ENCODE peak calls at places on chromosomes 11 and 22, in seven cellular contexts. V is body of pancreas; Z is psoas muscle; H is ovary; X is CD8-positive, alpha-beta memory T cell; Y is GM12878; O is IMR-90. T is an unnamed sample. For H3K36me3, the result is how much of the 10 kb centered on the place peaks cover.

GRCh38 chr11:9046376-9046775 is 42.6 kb upstream of the NRIP3 start:
- DNase-seq in X (no peak), Y (no peak), Z (no peak), H (no peak), V (no peak), O (no peak), T (peak)

GRCh38 chr11:70544774-70545625 is 146.7 kb downstream of the CTTN start:
- DNase-seq in O (peak), Y (no peak), H (no peak), V (no peak), X (no peak), Z (no peak), T (peak)

GRCh38 chr11:79092791-79093313 is 348.0 kb downstream of the TENM4 start:
- DNase-seq in H (no peak), O (peak), X (no peak), Z (peak), V (no peak), Y (no peak), T (no peak)

GRCh38 chr22:46233231-46233630 is 16.9 kb downstream of the CDPF1 start:
- DNase-seq in O (peak), Y (no peak), Z (peak), V (peak), H (no peak), X (no peak), T (no peak)

GRCh38 chr11:110432713-110433392 is 3.1 kb downstream of the FDX1 start:
- DNase-seq in X (no peak), Y (no peak), O (peak), V (no peak), H (no peak), Z (no peak), T (no peak)

GRCh38 chr11:113986351-113987140 is 11.6 kb downstream of the HTR3A start:
- DNase-seq in H (no peak), X (no peak), O (no peak), V (no peak), Z (no peak), Y (no peak), T (no peak)

GRCh38 chr11:11979487-11980117 is 28.8 kb downstream of the DKK3 start:
- DNase-seq in Y (no peak), Z (no peak), V (no peak), H (no peak), O (peak), X (no peak), T (no peak)

GRCh38 chr11:69074375-69074774 is 25.6 kb downstream of the TPCN2 start:
- DNase-seq in V (no peak), Y (no peak), H (no peak), Z (no peak), X (no peak), O (no peak), T (no peak)

GRCh38 chr22:44994399-44995281 is 15.2 kb downstream of the PHF21B start:
- DNase-seq in X (no peak), O (no peak), H (no peak), V (no peak), Y (no peak), Z (no peak), T (no peak)

GRCh38 chr11:31968774-31969433 is 122.0 kb upstream of the RCN1 start:
- DNase-seq in V (no peak), H (no peak), X (no peak), Y (no peak), O (peak), Z (no peak), T (no peak)

GRCh38 chr11:126366064-126366822 is 10.8 kb downstream of the ST3GAL4 start:
- DNase-seq in Z (no peak), V (no peak), H (peak), Y (no peak), X (no peak), O (no peak), T (peak)

GRCh38 chr11:64284962-64285884 is at the start of gene GPR137:
- DNase-seq in V (peak), Z (peak), H (peak), Y (no peak), O (peak), X (peak), T (peak)

GRCh38 chr22:19680911-19681862 is 33.1 kb upstream of the SEPTIN5 start:
- DNase-seq in Z (no peak), X (no peak), H (no peak), V (no peak), O (no peak), Y (no peak), T (no peak)

GRCh38 chr11:123076484-123076883 is 14.5 kb upstream of the HSPA8 start:
- DNase-seq in Z (no peak), X (no peak), H (no peak), V (no peak), O (no peak), Y (no peak), T (no peak)

GRCh38 chr11:70637186-70637800 is 239.0 kb downstream of the CTTN start:
- DNase-seq in O (no peak), Y (no peak), V (no peak), Z (no peak), H (no peak), X (no peak), T (peak)

GRCh38 chr11:119262668-119263351 is 54.1 kb downstream of the MCAM start:
- DNase-seq in H (no peak), O (peak), Y (peak), Z (no peak), X (no peak), V (no peak), T (no peak)

GRCh38 chr11:29087404-29087803 is 929.4 kb downstream of the KCNA4 start:
- DNase-seq in Z (no peak), V (no peak), O (no peak), H (no peak), X (no peak), Y (no peak), T (no peak)

GRCh38 chr11:116454020-116454645 is 318.7 kb downstream of the BUD13 start:
- DNase-seq in Y (no peak), V (peak), H (no peak), X (no peak), Z (no peak), O (peak), T (peak)

GRCh38 chr11:64713031-64713780 is 9.8 kb downstream of the NRXN2 start:
- DNase-seq in H (no peak), Y (no peak), X (no peak), Z (peak), O (peak), V (peak), T (peak)

GRCh38 chr11:118530180-118530682 is 761 bp upstream of the TMEM25 start:
- DNase-seq in X (no peak), Y (no peak), Z (no peak), H (no peak), O (peak), V (peak), T (peak)

GRCh38 chr22:47204002-47204979 is 441.8 kb downstream of the TBC1D22A start:
- DNase-seq in V (peak), O (no peak), Z (no peak), X (no peak), H (peak), Y (no peak), T (no peak)

GRCh38 chr11:44456544-44457270 is 108.8 kb upstream of the CD82 start:
- DNase-seq in X (no peak), Y (no peak), O (no peak), H (no peak), V (no peak), Z (no peak), T (peak)

GRCh38 chr22:35986085-35986484 is 42.5 kb downstream of the RBFOX2 start:
- DNase-seq in V (no peak), O (peak), Y (no peak), H (no peak), X (no peak), Z (no peak), T (no peak)

GRCh38 chr22:39405346-39406085 is 5.9 kb downstream of the TAB1 start:
- DNase-seq in X (no peak), V (no peak), O (peak), Z (peak), H (peak), Y (no peak), T (peak)

GRCh38 chr11:85779956-85780640 is 30.8 kb downstream of the SYTL2 start:
- DNase-seq in O (peak), Y (no peak), Z (no peak), H (no peak), V (no peak), X (no peak), T (no peak)

GRCh38 chr11:64415996-64416728 is 57.2 kb downstream of the RPS6KA4 start:
- DNase-seq in X (no peak), H (no peak), O (no peak), Z (no peak), Y (no peak), V (no peak), T (no peak)

GRCh38 chr11:117300301-117300700 is 9.2 kb downstream of the BACE1-AS start:
- DNase-seq in Y (no peak), Z (peak), V (peak), O (peak), X (no peak), H (peak), T (peak)

GRCh38 chr11:74905326-74905725 is 43.6 kb downstream of the XRRA1 start:
- DNase-seq in Z (no peak), H (no peak), Y (no peak), V (no peak), O (no peak), X (no peak), T (no peak)

GRCh38 chr11:74909812-74910211 is 39.1 kb downstream of the XRRA1 start:
- DNase-seq in V (no peak), O (no peak), H (no peak), Y (no peak), X (no peak), Z (no peak), T (no peak)

DNA sequence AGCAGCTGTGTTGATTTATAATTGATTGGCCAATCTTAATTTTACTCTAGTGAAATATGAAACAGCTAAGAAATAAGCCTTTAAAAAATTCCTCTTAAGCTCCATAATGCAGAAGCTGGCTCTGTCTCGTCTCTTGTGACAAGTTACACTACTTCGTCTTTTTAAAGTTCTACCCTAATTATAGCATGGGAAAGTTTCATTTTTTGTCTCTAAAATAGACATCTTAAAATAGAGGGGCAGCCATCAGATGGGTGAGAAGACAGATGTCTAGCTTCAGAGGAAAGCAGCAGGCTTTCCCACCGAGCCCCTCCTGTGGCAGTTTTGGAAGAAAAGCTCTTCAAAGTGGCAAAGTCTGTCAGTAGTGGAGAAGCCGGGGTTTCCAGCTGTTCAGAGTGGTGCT is 39.5 kb downstream of the XRRA1 start:
- DNase-seq in H (no peak), O (no peak), V (no peak), Z (no peak), X (no peak), Y (no peak), T (no peak)
- H3K36me3 ChIP-seq in H (under half), O (under half), V (under half), Z (half or more), X (under half), Y (under half), T (under half)

GRCh38 chr11:96339704-96340554 is 3.1 kb downstream of the MAML2 start:
- DNase-seq in Z (no peak), H (no peak), O (peak), X (no peak), Y (no peak), V (no peak), T (no peak)
- H3K36me3 ChIP-seq in Z (under half), H (under half), O (under half), X (under half), Y (under half), V (under half), T (under half)

DNA sequence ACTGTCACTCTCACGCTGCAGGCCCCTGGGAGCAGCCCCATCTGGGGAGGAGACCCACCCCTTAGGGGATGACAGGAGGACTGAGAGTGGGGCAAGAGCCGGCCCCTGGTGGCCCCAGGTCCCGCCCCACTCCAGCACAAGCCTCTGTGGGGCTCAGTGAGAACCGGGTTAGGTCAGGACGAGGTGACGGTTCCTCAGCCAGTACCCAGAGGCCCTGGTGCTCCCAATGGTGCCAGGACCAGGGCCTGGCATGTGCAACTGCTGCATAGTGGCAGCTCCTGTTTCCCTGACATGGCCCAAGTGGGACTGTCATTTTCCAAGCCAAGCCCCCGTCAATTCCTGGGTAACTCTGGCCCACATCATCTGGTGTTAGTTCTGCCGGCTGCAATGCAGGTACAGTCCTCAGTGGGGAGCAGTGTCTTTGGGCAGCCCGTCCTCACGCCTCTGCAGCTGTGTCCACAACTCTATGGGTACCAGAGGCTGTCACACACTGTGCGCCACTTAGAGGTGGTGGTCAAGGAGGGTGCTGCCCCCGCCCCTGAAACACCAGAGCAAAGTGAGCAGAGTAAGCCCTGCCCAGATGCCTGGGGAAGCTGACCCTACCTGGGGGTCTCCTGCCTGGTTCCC is 15.9 kb downstream of the CHID1 start:
- DNase-seq in O (no peak), Y (no peak), H (no peak), V (no peak), X (no peak), Z (no peak), T (peak)
- H3K36me3 ChIP-seq in O (under half), Y (under half), H (under half), V (under half), X (under half), Z (under half), T (under half)

GRCh38 chr11:67136156-67136555 is 17.1 kb downstream of the KDM2A start:
- DNase-seq in H (no peak), O (peak), X (no peak), V (no peak), Y (no peak), Z (no peak), T (no peak)
- H3K36me3 ChIP-seq in H (under half), O (under half), X (half or more), V (under half), Y (under half), Z (half or more), T (under half)

DNA sequence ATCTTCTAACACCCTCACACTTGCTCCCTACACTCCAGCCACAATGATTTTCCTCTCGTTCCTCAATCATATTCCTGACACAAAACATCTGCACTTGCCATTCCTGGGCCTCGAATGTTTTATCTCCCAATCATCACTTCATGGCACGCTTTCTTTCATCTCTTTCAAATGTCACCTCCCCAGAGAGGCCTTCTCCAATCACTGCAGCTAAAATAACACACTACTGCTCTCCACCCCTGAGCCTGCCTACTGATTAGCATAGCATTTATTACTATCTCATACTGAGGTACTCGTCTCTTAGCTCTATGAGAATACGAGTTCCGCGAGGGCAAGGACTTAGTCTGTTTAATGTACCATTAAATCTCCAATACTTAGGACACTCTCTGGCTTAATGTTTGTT is 23.5 kb downstream of the NFRKB start:
- DNase-seq in O (no peak), V (no peak), Z (no peak), Y (no peak), H (no peak), X (no peak), T (no peak)
- H3K36me3 ChIP-seq in O (half or more), V (under half), Z (half or more), Y (under half), H (under half), X (half or more), T (half or more)

GRCh38 chr11:72234920-72235319 is 9.1 kb downstream of the PHOX2A start:
- DNase-seq in X (no peak), H (no peak), Y (no peak), O (no peak), Z (no peak), V (no peak), T (peak)
- H3K36me3 ChIP-seq in X (under half), H (under half), Y (under half), O (half or more), Z (half or more), V (under half), T (under half)

DNA sequence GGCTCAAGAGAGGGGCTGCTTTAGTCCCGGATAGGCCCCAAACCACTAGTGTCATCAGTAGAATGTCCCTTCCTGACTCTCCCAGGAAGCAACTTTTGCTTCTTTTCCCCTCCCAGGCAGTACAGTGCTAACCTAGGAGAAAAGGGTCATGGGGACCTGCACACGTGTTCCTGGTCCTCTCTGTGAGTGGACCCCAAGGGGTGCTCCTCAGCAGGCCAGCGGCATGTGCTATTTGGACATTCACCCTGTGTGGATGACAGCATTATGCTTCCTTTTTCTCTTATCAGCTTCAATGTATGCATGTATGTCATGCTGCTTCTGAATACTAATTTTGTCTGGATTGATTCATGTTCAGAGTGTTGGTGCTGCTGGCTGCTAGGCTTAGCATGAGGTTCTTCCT is 18.1 kb upstream of the PLET1 start:
- DNase-seq in O (no peak), X (no peak), H (no peak), V (no peak), Z (no peak), Y (no peak), T (no peak)
- H3K36me3 ChIP-seq in O (under half), X (under half), H (under half), V (under half), Z (under half), Y (under half), T (under half)

GRCh38 chr11:57805780-57806179 is 44.2 kb downstream of the CTNND1 start:
- DNase-seq in Y (no peak), Z (no peak), V (peak), O (no peak), X (no peak), H (no peak), T (no peak)
- H3K36me3 ChIP-seq in Y (under half), Z (half or more), V (half or more), O (half or more), X (under half), H (under half), T (half or more)

GRCh38 chr22:37923927-37924326 is 17.8 kb downstream of the MICALL1 start:
- DNase-seq in V (no peak), Z (no peak), O (no peak), H (no peak), Y (no peak), X (no peak), T (no peak)
- H3K36me3 ChIP-seq in V (under half), Z (half or more), O (half or more), H (under half), Y (under half), X (under half), T (under half)

DNA sequence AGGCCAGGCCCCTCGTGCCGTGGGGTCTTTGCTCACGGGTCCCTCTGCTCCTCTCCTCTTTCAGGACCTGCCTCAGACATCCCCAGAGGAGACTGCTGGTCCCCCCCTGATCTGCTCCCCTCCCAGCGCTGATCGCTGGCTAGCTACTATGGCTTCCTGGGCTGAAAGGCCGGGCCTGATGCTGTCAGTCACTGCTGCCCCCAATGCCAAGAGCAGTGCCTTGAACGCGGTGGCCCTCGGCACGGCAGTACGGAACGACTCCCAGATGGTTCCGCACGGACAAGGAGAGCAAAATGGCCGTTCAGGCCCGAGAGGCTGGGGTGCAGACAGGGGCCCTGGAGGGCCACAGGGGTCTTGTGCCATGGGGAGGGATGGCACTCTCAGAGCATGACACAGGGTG is 21.5 kb downstream of the SULT4A1 start:
- DNase-seq in V (no peak), H (no peak), O (no peak), Y (no peak), Z (no peak), X (no peak), T (no peak)
- H3K36me3 ChIP-seq in V (under half), H (under half), O (under half), Y (under half), Z (under half), X (under half), T (under half)

T was measured in H7.